ENCODE peak calls at places on chromosomes 3 and 15, in six cellular contexts. U is breast epithelium, Y is AG10803, M is dorsolateral prefrontal cortex, A is H9, X is foreskin fibroblast. B is an unnamed sample.
A peak's percentile ranks its signal among the peaks of the same experiment; 100 is the strongest.

GRCh38 chr3:27138562-27138961 is 230.6 kb downstream of the NEK10 start:
- DNase-seq in M (no peak), U (peak; percentile 47), Y (peak; percentile 40), X (peak; percentile 13), A (no peak), B (no peak)

GRCh38 chr3:113405180-113405579 is 36.1 kb downstream of the CFAP44 start:
- DNase-seq in Y (peak; percentile 30), A (no peak), U (no peak), X (peak; percentile 64), M (no peak), B (no peak)

GRCh38 chr3:46613313-46614005 is 1.1 kb downstream of the FAM240A start:
- DNase-seq in A (no peak), Y (no peak), U (no peak), X (no peak), M (no peak), B (no peak)

GRCh38 chr3:58234516-58234931 is 3.1 kb upstream of the ABHD6 start:
- DNase-seq in U (no peak), Y (peak; percentile 50), X (peak; percentile 78), M (no peak), A (no peak), B (no peak)

GRCh38 chr3:13767030-13767429 is 112.8 kb downstream of the WNT7A start:
- DNase-seq in Y (no peak), A (no peak), X (no peak), M (no peak), U (no peak), B (no peak)

GRCh38 chr3:126459763-126460127 is 15.9 kb downstream of the ZXDC start:
- DNase-seq in U (no peak), M (no peak), X (no peak), A (no peak), Y (no peak), B (no peak)

GRCh38 chr3:32913790-32914446 is 37.5 kb upstream of the CCR4 start:
- DNase-seq in Y (peak; percentile 95), U (peak; percentile 77), A (no peak), X (peak; percentile 76), M (no peak), B (peak; percentile 47)

GRCh38 chr15:62391565-62392262 is 226.6 kb upstream of the C2CD4B start:
- DNase-seq in M (peak; percentile 28), A (peak; percentile 44), Y (peak; percentile 63), X (peak; percentile 87), U (peak; percentile 24), B (no peak)

GRCh38 chr3:194150252-194150934 is 14.4 kb downstream of the HES1 start:
- DNase-seq in Y (no peak), M (no peak), A (no peak), U (no peak), X (no peak), B (no peak)

GRCh38 chr3:113211370-113212154 is at the start of gene BOC:
- DNase-seq in M (no peak), X (peak; percentile 80), Y (peak; percentile 81), A (peak; percentile 57), U (no peak), B (no peak)

GRCh38 chr3:14563946-14564539 is 23.9 kb upstream of the GRIP2 start:
- DNase-seq in U (no peak), A (no peak), X (no peak), Y (no peak), M (no peak), B (no peak)

GRCh38 chr3:188693435-188693834 is 478.3 kb upstream of the TPRG1 start:
- DNase-seq in X (no peak), A (no peak), Y (no peak), U (no peak), M (peak; percentile 43), B (no peak)

GRCh38 chr3:12273045-12273695 is 15.7 kb upstream of the PPARG start:
- DNase-seq in M (no peak), Y (peak; percentile 64), U (no peak), X (no peak), A (no peak), B (no peak)

GRCh38 chr3:3603351-3603750 is 195.9 kb upstream of the LRRN1 start:
- DNase-seq in X (no peak), A (no peak), M (no peak), Y (no peak), U (no peak), B (no peak)

GRCh38 chr3:11244131-11244677 is 28.0 kb upstream of the ATG7 start:
- DNase-seq in A (no peak), X (peak; percentile 52), M (no peak), Y (peak; percentile 40), U (no peak), B (no peak)

GRCh38 chr15:95832655-95833054 is 497.8 kb upstream of the NR2F2 start:
- DNase-seq in M (no peak), Y (no peak), U (no peak), X (no peak), A (no peak), B (no peak)

GRCh38 chr3:29463306-29463705 is 182.4 kb downstream of the RBMS3 start:
- DNase-seq in A (no peak), U (no peak), M (no peak), Y (no peak), X (no peak), B (no peak)

GRCh38 chr3:3699816-3700633 is 99.2 kb upstream of the LRRN1 start:
- DNase-seq in A (no peak), U (no peak), Y (no peak), M (no peak), X (no peak), B (no peak)

GRCh38 chr3:155884292-155884691 is 13.8 kb downstream of the GMPS start:
- DNase-seq in A (no peak), U (no peak), X (no peak), M (no peak), Y (no peak), B (no peak)

GRCh38 chr3:60574046-60574769 is 677.0 kb downstream of the FHIT start:
- DNase-seq in Y (no peak), A (no peak), X (no peak), M (no peak), U (no peak), B (no peak)

GRCh38 chr3:159824341-159824740 is 164.3 kb upstream of the IL12A start:
- DNase-seq in A (no peak), M (no peak), X (peak; percentile 92), Y (peak; percentile 90), U (no peak), B (no peak)

GRCh38 chr3:116135462-116135861 is 309.8 kb downstream of the LSAMP start:
- DNase-seq in X (peak; percentile 75), A (no peak), M (peak; percentile 52), U (no peak), Y (peak; percentile 82), B (no peak)

GRCh38 chr15:94383706-94384105 is 152.3 kb downstream of the MCTP2 start:
- DNase-seq in U (no peak), Y (no peak), A (no peak), X (peak; percentile 2), M (no peak), B (no peak)

GRCh38 chr15:65925338-65925737 is 56.0 kb downstream of the RAB11A start:
- DNase-seq in A (no peak), X (no peak), U (no peak), M (no peak), Y (no peak), B (no peak)

GRCh38 chr3:121768452-121768851 is 18.9 kb upstream of the GOLGB1 start:
- DNase-seq in U (no peak), X (no peak), A (no peak), M (no peak), Y (no peak), B (no peak)

GRCh38 chr15:89127054-89127702 is 38.9 kb downstream of the ABHD2 start:
- DNase-seq in M (no peak), X (peak; percentile 39), Y (no peak), A (no peak), U (no peak), B (no peak)
- TF ChIP-seq CTCF in M (no peak), X (no peak), Y (peak; percentile 21), A (peak; percentile 33), U (no peak), B (peak; percentile 6)

GRCh38 chr3:129433565-129433964 is 5.1 kb upstream of the EFCAB12 start:
- DNase-seq in M (no peak), A (no peak), U (no peak), X (no peak), Y (no peak), B (no peak)

GRCh38 chr3:129434140-129434539 is 5.6 kb downstream of the MBD4 start:
- DNase-seq in Y (no peak), A (no peak), U (no peak), X (no peak), M (no peak), B (no peak)

GRCh38 chr3:129432671-129433070 is 4.2 kb upstream of the EFCAB12 start:
- DNase-seq in X (no peak), A (no peak), Y (no peak), U (no peak), M (no peak), B (no peak)

GRCh38 chr3:129432036-129432435 is 3.6 kb upstream of the EFCAB12 start:
- DNase-seq in Y (no peak), U (no peak), A (no peak), X (no peak), M (no peak), B (no peak)

DNA sequence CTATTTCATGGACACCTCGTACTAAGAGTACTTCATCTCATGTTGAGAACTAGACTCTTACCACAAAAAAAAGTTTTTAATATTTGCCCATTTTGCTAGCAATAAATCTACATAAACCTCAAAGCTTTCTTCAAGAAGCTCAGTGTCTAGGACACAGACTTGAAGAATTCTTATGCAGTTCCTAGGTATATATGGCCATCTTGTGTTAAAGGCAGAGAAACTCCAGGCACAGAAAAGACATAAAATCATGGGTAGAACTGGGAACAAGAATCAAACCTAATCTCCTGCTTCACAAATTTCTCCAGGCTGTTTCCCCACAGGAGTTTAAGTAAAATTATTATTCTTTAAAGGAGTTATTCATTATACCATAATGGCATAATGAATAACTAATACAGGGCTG is 4.4 kb downstream of the MBD4 start:
- DNase-seq in A (no peak), M (no peak), U (no peak), Y (no peak), X (no peak), B (no peak)
- TF ChIP-seq CTCF in A (no peak), M (no peak), U (no peak), Y (no peak), X (no peak), B (no peak)

DNA sequence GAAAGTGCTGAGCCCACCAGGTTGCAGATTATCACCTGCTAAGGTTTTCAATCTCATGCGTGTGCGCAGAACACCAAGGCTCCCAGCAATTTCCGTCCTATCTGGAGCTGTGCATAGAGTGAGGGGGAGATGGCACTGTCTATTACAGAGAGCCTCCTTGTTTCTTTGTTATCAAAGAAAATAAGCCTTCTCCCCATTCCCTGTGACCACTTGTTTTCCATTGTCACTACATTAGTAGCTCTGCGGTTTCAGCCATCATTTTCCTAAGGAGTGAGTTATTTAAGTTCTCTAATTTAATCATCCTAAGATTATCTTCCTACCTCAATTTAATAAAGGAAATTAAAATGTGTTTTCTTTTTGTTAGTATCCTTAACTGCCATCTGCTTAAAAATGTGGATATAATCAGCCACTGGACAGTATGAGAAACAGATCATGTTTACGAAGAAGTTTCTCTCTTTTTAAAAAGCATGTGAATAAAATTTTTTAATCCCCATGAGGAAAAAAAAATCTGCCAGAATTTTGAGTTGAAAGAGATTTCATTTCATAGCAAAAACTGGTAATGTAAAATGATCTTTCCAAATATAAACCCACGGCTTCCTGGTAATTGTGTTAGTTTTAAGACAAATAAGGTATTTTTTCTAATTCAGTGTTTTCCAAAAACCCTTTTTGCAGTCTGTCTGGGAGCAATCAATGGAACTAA is 172.3 kb upstream of the UBE2E1 start:
- DNase-seq in X (no peak), A (no peak), M (no peak), Y (no peak), U (no peak), B (no peak)
- TF ChIP-seq CTCF in X (no peak), A (no peak), M (no peak), Y (no peak), U (no peak), B (no peak)

GRCh38 chr3:94525039-94525438 is 462.2 kb downstream of the NSUN3 start:
- DNase-seq in A (peak; percentile 28), X (no peak), U (no peak), M (no peak), Y (no peak), B (no peak)
- TF ChIP-seq CTCF in A (peak; percentile 49), X (no peak), U (peak; percentile 31), M (no peak), Y (no peak), B (no peak)